ENCODE peak calls at places on chromosomes 7 and 10, in five cellular contexts. D is IMR-90, C is small intestine, U is PC-3, V is tibial artery. A is an unnamed sample. For H3K4me1, the result is how much of the 10 kb centered on the place peaks cover.

GRCh38 chr7:33961948-33962347 is 56.6 kb downstream of the BMPER start:
- DNase-seq in D (no peak), C (no peak), U (no peak), V (no peak), A (no peak)

GRCh38 chr7:4726051-4726450 is 44.0 kb downstream of the FOXK1 start:
- DNase-seq in D (no peak), C (no peak), U (no peak), V (no peak), A (no peak)

GRCh38 chr7:45073031-45073842 is 15.5 kb downstream of the NACAD start:
- DNase-seq in D (no peak), C (no peak), U (no peak), V (peak), A (no peak)

GRCh38 chr10:132520147-132520811 is 17.3 kb upstream of the INPP5A start:
- DNase-seq in D (peak), C (no peak), U (no peak), V (peak), A (no peak)

GRCh38 chr7:98280296-98280695 is 1.2 kb upstream of the BRI3 start:
- DNase-seq in D (no peak), C (no peak), U (no peak), V (no peak), A (no peak)

GRCh38 chr10:88944813-88945212 is 7.8 kb downstream of the ACTA2 start:
- DNase-seq in D (no peak), C (no peak), U (no peak), V (no peak), A (no peak)

GRCh38 chr7:4893929-4894475 is 10.5 kb upstream of the RADIL start:
- DNase-seq in D (no peak), C (no peak), U (no peak), V (no peak), A (no peak)

GRCh38 chr7:82185443-82185842 is 258.1 kb downstream of the CACNA2D1 start:
- DNase-seq in D (no peak), C (no peak), U (no peak), V (no peak), A (no peak)

GRCh38 chr10:82477776-82478175 is 602.8 kb downstream of the NRG3 start:
- DNase-seq in D (no peak), C (no peak), U (no peak), V (no peak), A (no peak)

GRCh38 chr7:924541-925231 is 29.8 kb downstream of the ADAP1 start:
- DNase-seq in D (peak), C (peak), U (no peak), V (peak), A (no peak)

GRCh38 chr7:130985361-130985760 is 251.4 kb upstream of the KLF14 start:
- DNase-seq in D (no peak), C (no peak), U (no peak), V (no peak), A (no peak)

GRCh38 chr7:128908750-128909385 is 1.6 kb downstream of the KCP start:
- DNase-seq in D (no peak), C (no peak), U (no peak), V (peak), A (peak)

GRCh38 chr10:119441921-119442757 is 100.4 kb downstream of the RGS10 start:
- DNase-seq in D (no peak), C (no peak), U (no peak), V (no peak), A (no peak)

GRCh38 chr7:140696679-140697446 is at the start of gene NDUFB2:
- DNase-seq in D (peak), C (peak), U (peak), V (peak), A (peak)

GRCh38 chr7:27117687-27118491 is 12.7 kb downstream of the HOXA4 start:
- DNase-seq in D (peak), C (no peak), U (no peak), V (no peak), A (no peak)

GRCh38 chr10:22340362-22341189 is 4.7 kb upstream of the SPAG6 start:
- DNase-seq in D (peak), C (peak), U (peak), V (peak), A (peak)

DNA sequence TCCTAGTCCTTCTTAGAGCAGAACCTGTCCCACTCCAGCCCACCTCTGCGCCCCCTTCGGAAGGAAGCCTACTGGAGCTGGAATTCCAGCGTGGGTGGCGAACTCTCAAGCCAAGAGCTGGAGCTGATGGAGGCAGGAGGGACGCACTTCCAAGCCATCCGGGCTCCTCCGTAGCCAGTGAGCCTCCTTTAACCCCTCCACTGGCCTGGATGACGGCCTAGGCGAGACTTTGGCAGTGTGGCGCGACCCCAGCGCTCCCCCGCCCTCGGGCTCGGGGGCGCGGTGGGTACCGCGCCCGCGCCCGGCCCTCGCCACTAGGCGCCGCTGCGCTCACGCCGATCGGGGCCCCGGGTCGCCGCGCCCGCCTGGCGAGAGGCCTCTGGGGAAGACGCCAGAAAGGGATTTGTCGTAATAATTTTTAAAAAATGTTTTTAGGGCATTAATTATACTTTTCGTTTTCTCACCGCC is 5.1 kb upstream of the EMX2 start:
- DNase-seq in D (no peak), C (no peak), U (peak), V (no peak), A (peak)
- H3K4me3 ChIP-seq in D (no peak), C (no peak), U (no peak), V (peak), A (no peak)

GRCh38 chr10:3829193-3830050 is 44.4 kb upstream of the KLF6 start:
- DNase-seq in D (no peak), C (no peak), U (no peak), V (no peak), A (no peak)
- H3K4me1 ChIP-seq in D (under half), C (under half), U (under half), V (under half), A (half or more)

GRCh38 chr10:104680467-104681401 is 39.6 kb downstream of the SORCS3 start:
- DNase-seq in D (no peak), C (no peak), U (no peak), V (no peak), A (no peak)
- H3K4me3 ChIP-seq in D (no peak), C (no peak), U (no peak), V (no peak), A (no peak)

DNA sequence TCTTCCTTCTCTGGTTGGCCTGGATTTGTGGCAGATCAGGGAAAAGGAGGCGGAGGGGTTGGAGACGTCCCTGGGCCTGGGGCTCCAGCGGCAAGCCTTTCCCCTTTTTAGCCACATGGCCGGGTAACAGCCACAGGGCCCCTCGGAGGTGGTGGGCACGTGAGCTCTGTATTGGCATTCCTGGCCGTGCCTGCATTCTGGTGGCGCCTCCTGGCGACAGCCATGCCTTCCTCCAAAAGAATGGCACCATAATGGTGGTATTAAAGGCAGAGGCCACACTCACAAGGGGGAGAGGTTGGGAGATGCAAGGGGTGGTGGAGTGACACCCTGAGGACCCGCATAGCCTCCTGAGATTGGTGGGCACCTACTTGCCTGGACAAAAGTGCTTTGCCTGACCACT is 3.0 kb upstream of the AQP1 start:
- DNase-seq in D (no peak), C (no peak), U (no peak), V (no peak), A (no peak)
- H3K4me1 ChIP-seq in D (under half), C (under half), U (under half), V (half or more), A (under half)

DNA sequence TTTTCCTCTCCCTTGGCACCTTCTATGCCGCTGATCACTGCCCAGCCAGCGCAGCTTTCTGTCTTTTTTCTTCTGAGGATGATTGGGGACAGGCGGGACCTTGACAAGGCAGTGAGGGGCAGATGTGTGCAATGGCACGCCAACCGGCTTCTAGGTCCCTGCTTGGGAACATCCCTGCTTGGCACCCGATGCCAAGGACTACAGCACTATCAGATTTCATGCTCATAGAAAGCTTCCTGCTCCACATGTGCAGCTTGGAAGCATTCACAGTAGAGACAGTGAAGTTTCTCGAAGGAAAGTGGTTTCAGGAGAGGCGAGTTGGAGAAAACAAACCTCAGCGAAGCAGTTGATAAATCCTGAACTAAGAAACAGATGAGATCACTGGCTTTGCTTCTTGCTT is 267.6 kb upstream of the HABP2 start:
- DNase-seq in D (no peak), C (no peak), U (no peak), V (no peak), A (no peak)
- H3K4me3 ChIP-seq in D (no peak), C (no peak), U (no peak), V (no peak), A (no peak)

DNA sequence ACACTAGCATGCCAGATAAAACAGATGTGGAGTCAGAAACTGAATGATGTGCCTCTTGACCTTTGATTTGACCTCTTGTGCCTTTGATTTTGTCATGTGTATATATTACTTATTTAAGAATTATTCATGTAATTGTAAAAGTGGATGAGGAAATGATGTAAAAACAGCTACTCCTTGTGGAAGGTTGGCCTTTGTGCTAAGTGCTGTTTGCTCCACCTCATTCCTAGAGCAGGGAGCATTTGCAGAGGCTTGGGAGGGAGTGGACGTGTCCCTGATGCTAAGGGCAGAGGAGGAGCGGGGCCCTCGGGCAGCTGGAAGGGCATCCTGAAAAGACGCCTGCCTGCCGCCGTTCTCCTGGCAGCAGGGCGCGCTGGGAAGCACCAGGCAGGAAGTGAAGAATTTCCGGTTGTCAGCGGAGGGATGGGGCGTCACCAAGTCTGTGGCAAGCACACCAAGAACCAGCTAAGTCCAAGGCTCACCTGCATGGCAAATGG is 197.6 kb upstream of the ZNF32 start:
- DNase-seq in D (peak), C (peak), U (no peak), V (no peak), A (no peak)
- H3K4me1 ChIP-seq in D (under half), C (under half), U (under half), V (under half), A (under half)